ENCODE peak calls at places on chromosomes 2 and 18, in six cellular contexts. S is stomach; W is CD8-positive, alpha-beta T cell; Y is mesendoderm; Q is sigmoid colon; G is naive thymus-derived CD4-positive, alpha-beta T cell. A is an unnamed sample. For H3K4me1 and H3K36me3, the result is how much of the 10 kb centered on the place peaks cover.

GRCh38 chr2:179311071-179311470 is 46.4 kb upstream of the SESTD1 start:
- DNase-seq in S (no peak), W (no peak), Y (no peak), Q (no peak), G (no peak), A (no peak)

GRCh38 chr2:33425156-33425555 is 51.3 kb upstream of the RASGRP3 start:
- DNase-seq in S (no peak), W (no peak), Y (no peak), Q (no peak), G (no peak), A (no peak)

GRCh38 chr2:101790856-101791255 is 93.3 kb downstream of the MAP4K4 start:
- DNase-seq in S (no peak), W (no peak), Y (no peak), Q (no peak), G (no peak), A (no peak)

GRCh38 chr2:96374211-96374951 is 38.8 kb downstream of the NCAPH start:
- DNase-seq in S (peak), W (no peak), Y (no peak), Q (no peak), G (no peak), A (no peak)

GRCh38 chr2:41475959-41476358 is 571.9 kb upstream of the PKDCC start:
- DNase-seq in S (no peak), W (no peak), Y (peak), Q (no peak), G (no peak), A (no peak)

GRCh38 chr2:88880441-88880953 is 189.0 kb downstream of the RPIA start:
- DNase-seq in S (no peak), W (peak), Y (peak), Q (no peak), G (peak), A (peak)

GRCh38 chr2:204487447-204488229 is 57.6 kb upstream of the PARD3B start:
- DNase-seq in S (no peak), W (no peak), Y (no peak), Q (no peak), G (no peak), A (no peak)

GRCh38 chr2:42117923-42118758 is 51.0 kb upstream of the EML4 start:
- DNase-seq in S (no peak), W (no peak), Y (peak), Q (no peak), G (no peak), A (no peak)

GRCh38 chr2:31987454-31987853 is 23.4 kb downstream of the MEMO1 start:
- DNase-seq in S (no peak), W (no peak), Y (no peak), Q (no peak), G (no peak), A (no peak)

GRCh38 chr18:79630266-79631095 is 49.1 kb upstream of the CTDP1 start:
- DNase-seq in S (peak), W (no peak), Y (no peak), Q (no peak), G (no peak), A (peak)

GRCh38 chr2:226793615-226794014 is 6.0 kb downstream of the IRS1 start:
- DNase-seq in S (no peak), W (no peak), Y (no peak), Q (no peak), G (no peak), A (no peak)

GRCh38 chr2:126971162-126971480 is 72.4 kb downstream of the TEX51 start:
- DNase-seq in S (no peak), W (no peak), Y (peak), Q (no peak), G (no peak), A (no peak)

GRCh38 chr2:70011335-70011734 is 49.9 kb upstream of the ASPRV1 start:
- DNase-seq in S (no peak), W (no peak), Y (no peak), Q (no peak), G (no peak), A (no peak)

GRCh38 chr18:68387246-68387645 is 327.7 kb downstream of the TMX3 start:
- DNase-seq in S (no peak), W (no peak), Y (no peak), Q (no peak), G (no peak), A (no peak)

GRCh38 chr18:23718731-23719130 is 29.5 kb downstream of the LAMA3 start:
- DNase-seq in S (no peak), W (no peak), Y (peak), Q (no peak), G (no peak), A (no peak)
- H3K4me1 ChIP-seq in S (under half), W (under half), Y (under half), Q (under half), G (under half), A (under half)

GRCh38 chr2:134369220-134369902 is 115.5 kb downstream of the MGAT5 start:
- DNase-seq in S (no peak), W (no peak), Y (no peak), Q (no peak), G (no peak), A (no peak)

GRCh38 chr2:134371041-134371440 is 117.2 kb downstream of the MGAT5 start:
- DNase-seq in S (no peak), W (no peak), Y (no peak), Q (no peak), G (no peak), A (no peak)

GRCh38 chr2:134372611-134373131 is 118.8 kb downstream of the MGAT5 start:
- DNase-seq in S (no peak), W (no peak), Y (no peak), Q (peak), G (no peak), A (no peak)

GRCh38 chr2:134375935-134376334 is 122.1 kb downstream of the MGAT5 start:
- DNase-seq in S (no peak), W (no peak), Y (peak), Q (peak), G (no peak), A (no peak)

DNA sequence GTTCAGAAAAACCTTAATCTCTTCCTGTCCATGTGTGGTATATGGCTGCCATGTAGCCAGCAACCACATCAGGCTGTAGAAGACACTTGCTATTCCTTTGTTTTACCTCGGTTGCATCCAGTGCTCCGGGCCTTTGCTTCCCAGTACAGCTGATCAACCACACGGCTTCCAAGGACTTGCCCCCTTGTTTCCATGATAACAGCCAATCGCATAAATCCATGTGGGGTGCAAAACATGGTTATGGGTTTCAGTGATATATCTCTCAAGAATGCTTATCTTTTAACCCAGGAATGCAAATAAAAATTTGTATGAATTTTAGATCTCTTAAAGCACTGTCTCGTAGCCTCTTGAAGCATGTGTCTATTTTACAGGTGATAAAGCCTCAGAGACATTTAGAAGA is 118.3 kb downstream of the MGAT5 start:
- DNase-seq in S (no peak), W (no peak), Y (no peak), Q (no peak), G (no peak), A (no peak)
- H3K36me3 ChIP-seq in S (under half), W (under half), Y (under half), Q (under half), G (under half), A (under half)

DNA sequence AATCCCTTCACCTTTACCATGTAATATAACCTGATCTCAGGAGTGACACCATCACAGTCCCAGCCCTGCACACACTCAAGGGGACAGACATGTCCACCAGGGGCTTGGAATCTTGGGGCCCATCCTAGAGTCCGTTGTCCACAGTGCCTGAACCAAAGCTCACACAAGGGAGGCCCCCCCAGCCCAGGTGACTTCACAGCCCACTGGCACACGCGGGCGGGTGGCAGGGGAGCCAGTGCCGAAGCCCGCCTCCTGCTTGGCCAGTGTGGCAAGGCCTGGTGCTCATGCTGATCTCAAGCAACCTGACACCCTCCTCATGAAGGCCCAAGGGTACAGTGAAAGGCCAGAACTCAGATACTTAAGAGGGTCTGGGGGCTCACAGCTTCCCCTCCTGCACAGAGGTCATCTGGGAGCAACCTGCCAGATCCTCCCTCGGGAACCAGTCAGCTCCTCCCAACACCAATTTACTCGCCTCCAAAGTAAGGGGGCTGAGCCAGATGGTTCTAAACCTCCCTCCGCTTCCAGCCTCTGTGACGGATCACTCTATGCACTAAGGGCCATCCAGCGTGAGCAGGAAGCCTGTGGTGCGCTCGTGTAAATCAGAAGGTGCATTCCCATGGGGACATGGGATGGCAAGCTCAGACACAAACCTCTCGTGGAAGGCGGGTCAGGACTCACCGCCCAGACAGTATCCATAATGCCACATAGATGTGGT is 3.2 kb upstream of the RAB17 start:
- DNase-seq in S (no peak), W (no peak), Y (peak), Q (no peak), G (no peak), A (no peak)
- H3K4me1 ChIP-seq in S (half or more), W (under half), Y (under half), Q (under half), G (under half), A (under half)

DNA sequence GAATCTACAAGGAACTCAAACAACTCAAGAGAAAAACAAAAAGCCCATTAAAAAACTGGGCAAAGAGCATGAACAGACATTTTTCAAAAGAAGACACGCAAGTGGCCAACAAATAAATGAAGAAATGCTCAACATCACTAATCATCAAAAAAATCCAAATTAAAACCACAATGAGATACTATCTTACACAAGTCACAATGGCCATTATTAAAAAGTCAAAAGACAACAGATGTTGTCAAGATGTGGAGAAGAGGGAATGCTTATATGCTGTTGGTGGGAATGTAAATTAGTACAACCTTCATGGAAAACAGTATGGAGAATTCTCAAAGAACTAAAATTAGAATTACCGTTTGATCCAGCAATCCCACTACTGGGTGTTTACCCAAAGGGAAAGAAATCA is 15.1 kb downstream of the LMAN1 start:
- DNase-seq in S (no peak), W (no peak), Y (no peak), Q (no peak), G (no peak), A (no peak)
- H3K36me3 ChIP-seq in S (half or more), W (under half), Y (under half), Q (under half), G (under half), A (half or more)